ENCODE peak calls at places on chromosomes 13 and 19, in ten cellular contexts. B is HT-29; G is cerebellar nuclear complex; E is activated T-helper 1 cell treated with anti-CD3 and anti-CD28 coated beads, Interleukin-12 subunit alpha, Interleukin-12 subunit beta, Interleukin-2, Interleukin-4 antibody, amounts not matched to agents 30 ng/mL and 10 ng/mL and 1 ng/mL, durations not matched to agents 14 hours and 24 hours and 36 hours; Z is Kasumi-1; I is NCI-H2081; M is Daoy; X is stimulated activated CD4-positive, alpha-beta T cell treated with anti-CD3 and anti-CD28 coated beads, Interleukin-2, amount 100 ng/mL, for 48 hours; Y is amniotic epithelial cell; J is CD8-positive, alpha-beta memory T cell. S is an unnamed sample.

GRCh38 chr13:45207319-45207718 is 6.5 kb upstream of the KCTD4 start:
- DNase-seq in B (no peak), G (no peak), E (no peak), Z (no peak), I (peak), M (no peak), X (no peak), Y (no peak), J (no peak), S (no peak)

GRCh38 chr13:19742651-19743050 is 40.1 kb downstream of the PSPC1 start:
- DNase-seq in B (no peak), G (no peak), E (no peak), Z (no peak), I (no peak), M (no peak), X (no peak), Y (peak), J (no peak), S (no peak)

GRCh38 chr13:39415403-39415802 is 187.6 kb downstream of the LHFPL6 start:
- DNase-seq in B (peak), G (no peak), E (no peak), Z (peak), I (peak), M (peak), X (no peak), Y (peak), J (no peak), S (peak)

GRCh38 chr19:51364200-51365106 is 1.7 kb downstream of the ETFB start:
- DNase-seq in B (peak), G (no peak), E (no peak), Z (no peak), I (no peak), M (peak), X (no peak), Y (no peak), J (no peak), S (no peak)

GRCh38 chr19:15696654-15697194 is 23.8 kb downstream of the CYP4F12 start:
- DNase-seq in B (no peak), G (no peak), E (no peak), Z (no peak), I (no peak), M (peak), X (no peak), Y (no peak), J (no peak), S (no peak)

GRCh38 chr19:39111593-39112199 is 13.9 kb upstream of the PAK4 start:
- DNase-seq in B (peak), G (no peak), E (no peak), Z (no peak), I (no peak), M (peak), X (no peak), Y (no peak), J (no peak), S (no peak)

GRCh38 chr13:94712287-94712811 is at the start of gene SOX21:
- DNase-seq in B (no peak), G (no peak), E (no peak), Z (no peak), I (peak), M (peak), X (no peak), Y (no peak), J (no peak), S (no peak)

GRCh38 chr19:42006569-42006968 is 12.5 kb upstream of the ATP1A3 start:
- DNase-seq in B (no peak), G (no peak), E (no peak), Z (no peak), I (no peak), M (no peak), X (no peak), Y (no peak), J (no peak), S (no peak)

GRCh38 chr13:100588350-100589177 is at the start of gene GGACT:
- DNase-seq in B (peak), G (no peak), E (peak), Z (peak), I (peak), M (peak), X (peak), Y (peak), J (peak), S (peak)

GRCh38 chr13:49295231-49295630 is 47.5 kb downstream of the CDADC1 start:
- DNase-seq in B (no peak), G (no peak), E (no peak), Z (no peak), I (no peak), M (no peak), X (no peak), Y (no peak), J (no peak), S (no peak)

GRCh38 chr19:45051929-45052579 is 13.2 kb downstream of the CLASRP start:
- DNase-seq in B (no peak), G (no peak), E (no peak), Z (no peak), I (no peak), M (no peak), X (no peak), Y (no peak), J (no peak), S (no peak)

GRCh38 chr19:49011194-49011593 is 5.7 kb downstream of the LHB start:
- DNase-seq in B (no peak), G (no peak), E (no peak), Z (no peak), I (no peak), M (no peak), X (no peak), Y (no peak), J (no peak), S (no peak)

GRCh38 chr13:113105032-113105993 is at the start of gene F7:
- DNase-seq in B (no peak), G (no peak), E (no peak), Z (no peak), I (no peak), M (no peak), X (no peak), Y (no peak), J (no peak), S (peak)

GRCh38 chr19:50979758-50980157 is 4.0 kb downstream of the KLK7 start:
- DNase-seq in B (peak), G (no peak), E (no peak), Z (no peak), I (no peak), M (no peak), X (no peak), Y (no peak), J (no peak), S (no peak)

GRCh38 chr13:99388334-99388923 is 81.2 kb upstream of the GPR183 start:
- DNase-seq in B (no peak), G (no peak), E (no peak), Z (no peak), I (no peak), M (no peak), X (no peak), Y (no peak), J (no peak), S (no peak)

GRCh38 chr13:20714563-20715339 is 11.3 kb downstream of the IL17D start:
- DNase-seq in B (no peak), G (no peak), E (no peak), Z (no peak), I (no peak), M (peak), X (no peak), Y (no peak), J (no peak), S (peak)

GRCh38 chr19:22807061-22807835 is 23.3 kb upstream of the ZNF99 start:
- DNase-seq in B (no peak), G (no peak), E (no peak), Z (no peak), I (no peak), M (no peak), X (no peak), Y (no peak), J (no peak), S (no peak)

GRCh38 chr19:44717603-44718002 is 18.7 kb downstream of the CEACAM16 start:
- DNase-seq in B (no peak), G (no peak), E (no peak), Z (no peak), I (no peak), M (no peak), X (no peak), Y (no peak), J (no peak), S (no peak)

GRCh38 chr19:55016017-55016416 is 22.0 kb downstream of the GP6 start:
- DNase-seq in B (no peak), G (no peak), E (no peak), Z (no peak), I (no peak), M (no peak), X (no peak), Y (no peak), J (no peak), S (no peak)

GRCh38 chr19:17420267-17420924 is 549 bp downstream of the MVB12A start:
- DNase-seq in B (peak), G (no peak), E (no peak), Z (no peak), I (peak), M (peak), X (no peak), Y (no peak), J (peak), S (peak)

GRCh38 chr13:50732712-50733111 is 110.8 kb downstream of the DLEU7 start:
- DNase-seq in B (no peak), G (no peak), E (no peak), Z (no peak), I (peak), M (peak), X (no peak), Y (peak), J (no peak), S (peak)

GRCh38 chr19:49347835-49348234 is 12.6 kb downstream of the CD37 start:
- DNase-seq in B (peak), G (no peak), E (no peak), Z (peak), I (no peak), M (peak), X (no peak), Y (peak), J (no peak), S (peak)

GRCh38 chr13:100984349-100984748 is 309.8 kb upstream of the TMTC4 start:
- DNase-seq in B (no peak), G (no peak), E (no peak), Z (no peak), I (no peak), M (no peak), X (no peak), Y (no peak), J (no peak), S (no peak)

GRCh38 chr19:2239771-2240770 is 3.4 kb downstream of the SF3A2 start:
- DNase-seq in B (peak), G (no peak), E (no peak), Z (peak), I (no peak), M (no peak), X (no peak), Y (peak), J (peak), S (no peak)

GRCh38 chr19:58033741-58034475 is at the start of gene ZSCAN1:
- DNase-seq in B (no peak), G (peak), E (no peak), Z (no peak), I (no peak), M (peak), X (peak), Y (no peak), J (no peak), S (peak)

GRCh38 chr19:32674153-32674958 is 624 bp downstream of the ANKRD27 start:
- DNase-seq in B (peak), G (no peak), E (no peak), Z (no peak), I (no peak), M (no peak), X (no peak), Y (no peak), J (no peak), S (no peak)

GRCh38 chr19:4057913-4058695 is 8.6 kb downstream of the ZBTB7A start:
- DNase-seq in B (peak), G (no peak), E (no peak), Z (peak), I (no peak), M (peak), X (no peak), Y (peak), J (no peak), S (peak)

GRCh38 chr13:30047154-30047874 is 196.9 kb upstream of the UBL3 start:
- DNase-seq in B (no peak), G (no peak), E (no peak), Z (no peak), I (no peak), M (peak), X (no peak), Y (peak), J (no peak), S (no peak)